ENCODE peak calls at places on chromosomes 3 and 15, in eight cellular contexts. H is mucosa of descending colon, O is AG04450, A is NCI-H1092 treated with DMSO at 0.1 percent for 48 hours, S is GM12892, G is epithelial cell of esophagus, L is T-helper 1 cell, Y is HFFc6. U is an unnamed sample.
A peak's percentile ranks its signal among the peaks of the same experiment; 100 is the strongest.

GRCh38 chr3:101065962-101066361 is 72.7 kb upstream of the ABI3BP start:
- DNase-seq in H (no peak), O (peak; percentile 66), A (no peak), S (no peak), G (peak; percentile 90), L (no peak), Y (peak; percentile 91), U (no peak)

GRCh38 chr3:124049203-124049748 is 57.4 kb upstream of the ROPN1 start:
- DNase-seq in H (no peak), O (no peak), A (no peak), S (no peak), G (no peak), L (no peak), Y (no peak), U (no peak)

GRCh38 chr3:174791161-174791560 is 68.0 kb upstream of the NAALADL2 start:
- DNase-seq in H (no peak), O (no peak), A (no peak), S (no peak), G (no peak), L (no peak), Y (no peak), U (no peak)

GRCh38 chr15:65680544-65680943 is 58.8 kb downstream of the SLC24A1 start:
- DNase-seq in H (no peak), O (no peak), A (no peak), S (no peak), G (no peak), L (no peak), Y (no peak), U (no peak)

GRCh38 chr3:77081240-77081661 is 41.4 kb downstream of the ROBO2 start:
- DNase-seq in H (no peak), O (peak; percentile 36), A (peak; percentile 60), S (no peak), G (peak; percentile 97), L (no peak), Y (no peak), U (no peak)

GRCh38 chr3:16484216-16484615 is 29.3 kb downstream of the RFTN1 start:
- DNase-seq in H (no peak), O (peak; percentile 98), A (no peak), S (no peak), G (no peak), L (no peak), Y (peak; percentile 95), U (no peak)

GRCh38 chr3:5423076-5423475 is 235.6 kb downstream of the EDEM1 start:
- DNase-seq in H (no peak), O (no peak), A (no peak), S (no peak), G (no peak), L (no peak), Y (no peak), U (no peak)

GRCh38 chr15:64527263-64527984 is 67.0 kb downstream of the ZNF609 start:
- DNase-seq in H (no peak), O (peak; percentile 56), A (no peak), S (no peak), G (peak; percentile 73), L (no peak), Y (peak; percentile 68), U (no peak)

GRCh38 chr15:61175024-61175423 is 54.1 kb downstream of the RORA start:
- DNase-seq in H (no peak), O (no peak), A (no peak), S (no peak), G (no peak), L (no peak), Y (no peak), U (no peak)

GRCh38 chr3:71978150-71978721 is 193.3 kb upstream of the PROK2 start:
- DNase-seq in H (no peak), O (no peak), A (no peak), S (peak; percentile 25), G (no peak), L (peak; percentile 87), Y (no peak), U (no peak)

GRCh38 chr15:91863621-91864255 is 10.2 kb downstream of the SLCO3A1 start:
- DNase-seq in H (no peak), O (no peak), A (no peak), S (no peak), G (no peak), L (no peak), Y (no peak), U (no peak)

GRCh38 chr15:51227967-51228783 is 110.2 kb downstream of the CYP19A1 start:
- DNase-seq in H (no peak), O (peak; percentile 27), A (no peak), S (peak; percentile 32), G (peak; percentile 68), L (peak; percentile 65), Y (peak; percentile 92), U (no peak)

GRCh38 chr3:182259579-182259978 is 533.7 kb upstream of the ATP11B start:
- DNase-seq in H (no peak), O (no peak), A (peak; percentile 62), S (no peak), G (no peak), L (no peak), Y (no peak), U (no peak)

GRCh38 chr3:49140080-49140479 is 7.2 kb upstream of the LAMB2 start:
- DNase-seq in H (no peak), O (no peak), A (no peak), S (no peak), G (no peak), L (no peak), Y (no peak), U (no peak)

GRCh38 chr3:36408146-36408545 is 27.8 kb downstream of the STAC start:
- DNase-seq in H (no peak), O (no peak), A (no peak), S (no peak), G (no peak), L (no peak), Y (no peak), U (no peak)

GRCh38 chr15:40471105-40471777 is 457 bp downstream of the CHST14 start:
- DNase-seq in H (peak; percentile 60), O (no peak), A (no peak), S (peak; percentile 44), G (no peak), L (peak; percentile 33), Y (no peak), U (no peak)

GRCh38 chr3:171417813-171418212 is 42.4 kb downstream of the TNIK start:
- DNase-seq in H (no peak), O (peak; percentile 80), A (no peak), S (no peak), G (peak; percentile 41), L (no peak), Y (peak; percentile 61), U (no peak)

GRCh38 chr3:172522871-172523818 is at the start of gene TNFSF10:
- DNase-seq in H (peak; percentile 83), O (no peak), A (no peak), S (peak; percentile 29), G (peak; percentile 84), L (peak; percentile 93), Y (no peak), U (no peak)

GRCh38 chr3:72593881-72594397 is 254.3 kb downstream of the SHQ1 start:
- DNase-seq in H (no peak), O (no peak), A (peak; percentile 6), S (no peak), G (no peak), L (no peak), Y (no peak), U (no peak)

GRCh38 chr15:34799149-34799824 is 3.9 kb upstream of the ACTC1 start:
- DNase-seq in H (no peak), O (no peak), A (peak; percentile 26), S (no peak), G (no peak), L (no peak), Y (no peak), U (peak; percentile 89)

GRCh38 chr3:25592510-25592968 is 72.2 kb downstream of the TOP2B start:
- DNase-seq in H (no peak), O (no peak), A (no peak), S (no peak), G (peak; percentile 84), L (no peak), Y (peak; percentile 87), U (peak; percentile 85)

GRCh38 chr3:21506061-21506460 is 244.9 kb downstream of the ZNF385D start:
- DNase-seq in H (no peak), O (no peak), A (no peak), S (no peak), G (no peak), L (no peak), Y (peak; percentile 6), U (no peak)

GRCh38 chr15:85854345-85855097 is 59.8 kb upstream of the KLHL25 start:
- DNase-seq in H (no peak), O (no peak), A (peak; percentile 13), S (peak; percentile 55), G (peak; percentile 71), L (peak; percentile 55), Y (peak; percentile 48), U (no peak)

GRCh38 chr3:65005481-65005880 is 317.7 kb upstream of the ADAMTS9 start:
- DNase-seq in H (no peak), O (no peak), A (no peak), S (no peak), G (no peak), L (no peak), Y (no peak), U (no peak)

GRCh38 chr3:156217674-156218352 is 97.4 kb downstream of the KCNAB1 start:
- DNase-seq in H (no peak), O (no peak), A (no peak), S (no peak), G (peak; percentile 75), L (no peak), Y (no peak), U (no peak)

GRCh38 chr3:128453521-128454309 is 13.0 kb downstream of the DNAJB8 start:
- DNase-seq in H (peak; percentile 33), O (no peak), A (no peak), S (no peak), G (no peak), L (no peak), Y (no peak), U (no peak)

GRCh38 chr3:71987828-71988227 is 202.9 kb upstream of the PROK2 start:
- DNase-seq in H (no peak), O (no peak), A (no peak), S (no peak), G (no peak), L (no peak), Y (no peak), U (no peak)

U was measured in coronary artery.